ENCODE peak calls at places on chromosomes 16 and 17, in four cellular contexts. A, V, N and B are unnamed samples.

GRCh38 chr17:44197980-44198720 is 1.5 kb downstream of the ATXN7L3 start:
- DNase-seq in V (no peak), A (peak), N (peak), B (peak)

GRCh38 chr17:68418876-68419275 is 38.4 kb downstream of the WIPI1 start:
- DNase-seq in A (no peak), V (no peak), N (no peak), B (no peak)

GRCh38 chr16:10752843-10753523 is 9.3 kb downstream of the NUBP1 start:
- DNase-seq in N (no peak), V (no peak), A (no peak), B (no peak)

GRCh38 chr17:45168991-45169752 is 7.5 kb downstream of the HEXIM2 start:
- DNase-seq in V (no peak), A (no peak), N (no peak), B (no peak)

GRCh38 chr17:32341141-32341856 is 674 bp downstream of the C17orf75 start:
- DNase-seq in V (no peak), A (no peak), N (peak), B (no peak)

GRCh38 chr17:82239401-82239925 is 10.6 kb downstream of the SLC16A3 start:
- DNase-seq in N (no peak), A (no peak), V (no peak), B (no peak)

GRCh38 chr17:74337834-74338500 is 11.9 kb downstream of the KIF19 start:
- DNase-seq in A (no peak), N (no peak), V (no peak), B (no peak)

GRCh38 chr17:79019631-79020584 is 4.1 kb upstream of the C1QTNF1 start:
- DNase-seq in V (no peak), A (peak), N (peak), B (peak)

GRCh38 chr17:19382581-19383444 is 4.2 kb downstream of the MFAP4 start:
- DNase-seq in V (no peak), A (no peak), N (no peak), B (no peak)

GRCh38 chr17:28985950-28986713 is 19.7 kb downstream of the SEZ6 start:
- DNase-seq in A (no peak), V (peak), N (peak), B (no peak)

GRCh38 chr16:85614338-85615013 is 1.4 kb downstream of the GSE1 start:
- DNase-seq in A (peak), V (no peak), N (peak), B (no peak)

GRCh38 chr17:81309859-81310839 is 15.0 kb upstream of the SLC38A10 start:
- DNase-seq in A (no peak), V (no peak), N (peak), B (no peak)

GRCh38 chr17:42294469-42295398 is 6.4 kb downstream of the STAT5A start:
- DNase-seq in A (no peak), V (no peak), N (no peak), B (no peak)

GRCh38 chr16:73711441-73712080 is 585.1 kb upstream of the PSMD7 start:
- DNase-seq in A (no peak), N (no peak), V (no peak), B (no peak)

GRCh38 chr17:32341857-32342602 is at the start of gene C17orf75:
- DNase-seq in V (peak), A (peak), N (peak), B (peak)

GRCh38 chr16:8846401-8846932 is 22.3 kb downstream of the CARHSP1 start:
- DNase-seq in N (no peak), A (no peak), V (no peak), B (no peak)

GRCh38 chr17:51298508-51299371 is 38.4 kb downstream of the UTP18 start:
- DNase-seq in V (no peak), A (peak), N (peak), B (peak)

GRCh38 chr17:49344914-49345313 is 17.1 kb downstream of the ZNF652 start:
- DNase-seq in N (no peak), V (no peak), A (no peak), B (no peak)

GRCh38 chr17:10177921-10178788 is 20.3 kb downstream of the GAS7 start:
- DNase-seq in N (no peak), V (peak), A (no peak), B (no peak)

GRCh38 chr17:78101112-78101511 is 27.4 kb downstream of the TMC6 start:
- DNase-seq in A (no peak), N (no peak), V (no peak), B (no peak)

GRCh38 chr17:66527335-66527734 is 224.9 kb downstream of the PRKCA start:
- DNase-seq in N (no peak), V (no peak), A (no peak), B (no peak)

GRCh38 chr17:75105269-75106080 is 4.3 kb upstream of the ARMC7 start:
- DNase-seq in N (peak), A (peak), V (peak), B (no peak)

GRCh38 chr16:3618782-3619166 is 7.4 kb upstream of the SLX4 start:
- DNase-seq in N (no peak), A (no peak), V (no peak), B (peak)

GRCh38 chr16:89843409-89844350 is 15.4 kb downstream of the SPIRE2 start:
- DNase-seq in N (no peak), V (no peak), A (no peak), B (no peak)

GRCh38 chr17:40111221-40112128 is 10.3 kb upstream of the MSL1 start:
- DNase-seq in N (peak), V (peak), A (peak), B (peak)

GRCh38 chr17:57286372-57287105 is 30.2 kb downstream of the MSI2 start:
- DNase-seq in N (no peak), A (no peak), V (no peak), B (no peak)

GRCh38 chr17:8393470-8394231 is 4.0 kb downstream of the RNF222 start:
- DNase-seq in A (no peak), N (no peak), V (no peak), B (no peak)

GRCh38 chr17:59502800-59503199 is 62.6 kb upstream of the DHX40 start:
- DNase-seq in N (no peak), A (no peak), V (no peak), B (no peak)

GRCh38 chr17:59496178-59496577 is 69.2 kb upstream of the DHX40 start:
- DNase-seq in A (no peak), V (no peak), N (no peak), B (no peak)

GRCh38 chr17:59494757-59495368 is 70.5 kb upstream of the DHX40 start:
- DNase-seq in V (no peak), A (no peak), N (no peak), B (no peak)

GRCh38 chr17:59501690-59502089 is 63.7 kb upstream of the DHX40 start:
- DNase-seq in V (no peak), N (no peak), A (no peak), B (no peak)

DNA sequence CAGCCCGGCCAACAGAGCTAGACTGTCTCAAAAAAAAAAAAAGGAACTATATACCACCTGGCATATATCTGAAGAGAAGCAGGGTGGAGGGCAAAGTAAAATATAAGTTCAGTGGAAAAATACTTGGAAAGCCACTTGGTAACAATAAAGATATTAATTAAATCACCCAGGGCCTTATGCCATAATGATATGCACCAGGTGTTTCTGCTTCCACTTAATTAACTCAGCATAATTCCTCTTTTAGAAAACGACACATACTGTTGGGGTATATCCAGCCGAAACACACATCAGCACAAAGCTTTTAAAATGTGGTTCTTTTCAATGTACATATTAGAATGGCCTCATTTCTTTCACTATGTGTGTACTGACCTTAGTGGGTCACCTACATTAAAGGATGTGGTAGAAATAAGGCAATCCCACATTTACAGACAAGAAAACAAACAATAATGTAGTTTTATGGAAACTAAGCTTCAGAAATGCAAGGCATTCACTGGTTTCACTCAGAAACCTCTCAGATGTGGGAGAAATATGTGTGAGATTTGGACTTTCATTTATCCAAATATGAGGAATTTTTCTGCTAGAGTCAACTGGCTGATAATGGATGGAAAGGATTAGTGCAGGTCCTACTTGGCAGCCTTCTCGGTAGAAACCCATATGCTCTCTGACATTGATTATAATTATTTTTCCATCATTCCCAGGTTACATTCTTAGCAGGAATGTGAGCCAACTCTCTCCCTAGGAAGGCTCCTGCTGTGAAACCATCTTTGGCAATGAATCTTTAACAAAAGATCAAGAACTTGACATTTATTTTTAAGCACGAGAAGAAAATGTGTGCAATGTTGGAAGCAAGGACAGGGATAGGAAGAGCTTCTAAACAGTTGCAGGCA is 66.7 kb upstream of the DHX40 start:
- DNase-seq in V (no peak), A (no peak), N (no peak), B (no peak)
- TF ChIP-seq MAX in V (no peak), A (no peak), N (no peak), B (no peak)

DNA sequence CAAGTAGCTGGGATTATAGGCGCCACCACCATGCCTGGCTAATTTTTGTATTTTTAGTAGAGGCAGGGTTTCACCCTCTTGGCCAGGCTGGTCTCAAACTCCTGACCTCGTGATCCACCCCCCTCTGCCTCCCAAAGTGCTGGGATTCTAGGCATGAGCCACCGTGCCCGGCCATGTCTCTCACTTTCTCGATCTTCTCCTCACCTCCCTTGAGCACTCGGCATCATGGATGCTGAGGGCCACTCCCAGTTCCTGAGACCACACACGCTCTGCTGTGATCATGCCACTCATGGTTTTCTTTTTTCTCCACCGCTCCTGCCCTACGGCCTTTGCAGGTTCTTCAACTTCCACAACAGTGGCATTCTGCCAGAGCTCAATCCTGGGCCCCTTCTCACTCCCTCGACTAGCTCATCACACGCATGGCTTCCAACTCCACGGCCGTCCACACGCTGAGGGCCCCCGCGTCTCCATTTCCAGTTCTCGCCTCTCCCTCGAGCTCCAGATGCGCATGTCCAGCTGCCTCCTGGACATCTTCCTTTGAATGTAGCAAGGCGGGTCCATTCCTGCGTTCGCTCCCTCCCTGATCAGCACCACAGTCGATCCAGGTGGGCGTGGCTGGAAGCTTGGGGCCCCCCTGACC is 5.5 kb upstream of the NCBP3 start:
- DNase-seq in V (no peak), A (no peak), N (no peak), B (no peak)
- TF ChIP-seq RAD21 in V (no peak), A (no peak), N (no peak), B (no peak)

GRCh38 chr16:1079341-1079740 is 6.8 kb downstream of the SSTR5 start:
- DNase-seq in N (no peak), A (no peak), V (no peak), B (no peak)

GRCh38 chr16:1078579-1079021 is 6.1 kb downstream of the SSTR5 start:
- DNase-seq in N (no peak), V (no peak), A (peak), B (no peak)

GRCh38 chr16:1075546-1075945 is 3.0 kb downstream of the SSTR5 start:
- DNase-seq in N (no peak), A (no peak), V (no peak), B (no peak)

GRCh38 chr16:1077877-1078578 is 5.5 kb downstream of the SSTR5 start:
- DNase-seq in V (no peak), A (no peak), N (no peak), B (no peak)

GRCh38 chr16:1076801-1077576 is 4.4 kb downstream of the SSTR5 start:
- DNase-seq in A (no peak), V (no peak), N (no peak), B (no peak)
- TF ChIP-seq MAX in A (no peak), V (no peak), N (no peak), B (no peak)

GRCh38 chr16:87466975-87467501 is 25.8 kb downstream of the ZCCHC14 start:
- DNase-seq in V (no peak), A (no peak), N (no peak), B (no peak)

GRCh38 chr16:87464691-87465300 is 28.0 kb downstream of the ZCCHC14 start:
- DNase-seq in A (no peak), N (peak), V (no peak), B (no peak)

GRCh38 chr16:87463722-87464690 is 28.8 kb downstream of the ZCCHC14 start:
- DNase-seq in A (no peak), N (no peak), V (no peak), B (no peak)

GRCh38 chr16:87468550-87468949 is 24.3 kb downstream of the ZCCHC14 start:
- DNase-seq in V (no peak), A (no peak), N (no peak), B (no peak)

GRCh38 chr16:87465306-87465705 is 27.5 kb downstream of the ZCCHC14 start:
- DNase-seq in V (no peak), N (peak), A (no peak), B (no peak)
- TF ChIP-seq RAD21 in V (no peak), N (no peak), A (no peak), B (no peak)